ENCODE peak calls at places on chromosomes 2 and 18, in six cellular contexts. B, H, J, G, T and U are unnamed samples.

GRCh38 chr2:568639-568963 is 108.6 kb downstream of the TMEM18 start:
- DNase-seq in B (no peak), H (no peak), J (peak), G (no peak), T (no peak), U (no peak)

GRCh38 chr2:238924496-238925195 is 76.8 kb downstream of the TWIST2 start:
- DNase-seq in B (no peak), H (no peak), J (no peak), G (no peak), T (no peak), U (no peak)

GRCh38 chr2:202378661-202379338 is 2.7 kb downstream of the BMPR2 start:
- DNase-seq in B (no peak), H (no peak), J (no peak), G (no peak), T (no peak), U (no peak)

GRCh38 chr2:45391866-45392265 is 219.2 kb downstream of the SRBD1 start:
- DNase-seq in B (no peak), H (no peak), J (no peak), G (no peak), T (peak), U (peak)

GRCh38 chr18:67217551-67218166 is 298.9 kb downstream of the DSEL start:
- DNase-seq in B (peak), H (peak), J (peak), G (peak), T (peak), U (peak)

GRCh38 chr2:170525566-170525900 is 189.6 kb upstream of the SP5 start:
- DNase-seq in B (peak), H (peak), J (peak), G (peak), T (peak), U (peak)

GRCh38 chr18:62844850-62845643 is 129.7 kb downstream of the PHLPP1 start:
- DNase-seq in B (no peak), H (no peak), J (no peak), G (no peak), T (no peak), U (no peak)

GRCh38 chr2:44972771-44973535 is 31.5 kb downstream of the SIX3 start:
- DNase-seq in B (no peak), H (no peak), J (no peak), G (no peak), T (no peak), U (no peak)

GRCh38 chr2:232336956-232337700 is 41.4 kb upstream of the ALPP start:
- DNase-seq in B (no peak), H (no peak), J (no peak), G (no peak), T (no peak), U (no peak)

GRCh38 chr2:67515538-67515937 is 118.4 kb downstream of the ETAA1 start:
- DNase-seq in B (no peak), H (no peak), J (no peak), G (no peak), T (no peak), U (no peak)

GRCh38 chr2:158339513-158339912 is 117.0 kb downstream of the CCDC148 start:
- DNase-seq in B (no peak), H (no peak), J (no peak), G (no peak), T (no peak), U (no peak)

GRCh38 chr2:26980971-26981370 is 10.5 kb downstream of the MAPRE3 start:
- DNase-seq in B (no peak), H (no peak), J (no peak), G (no peak), T (no peak), U (no peak)

GRCh38 chr2:66303471-66303870 is 131.5 kb upstream of the MEIS1 start:
- DNase-seq in B (no peak), H (no peak), J (no peak), G (no peak), T (no peak), U (no peak)

GRCh38 chr2:202237787-202238233 is 587 bp downstream of the SUMO1 start:
- DNase-seq in B (peak), H (peak), J (no peak), G (no peak), T (peak), U (peak)

GRCh38 chr18:75854174-75854573 is 426.7 kb upstream of the SMIM21 start:
- DNase-seq in B (peak), H (no peak), J (no peak), G (no peak), T (no peak), U (no peak)

GRCh38 chr2:168176402-168176801 is 71.0 kb downstream of the STK39 start:
- DNase-seq in B (no peak), H (no peak), J (no peak), G (no peak), T (no peak), U (no peak)

GRCh38 chr2:168172071-168172470 is 75.3 kb downstream of the STK39 start:
- DNase-seq in B (no peak), H (no peak), J (no peak), G (no peak), T (no peak), U (no peak)

GRCh38 chr2:168171069-168171762 is 76.2 kb downstream of the STK39 start:
- DNase-seq in B (no peak), H (no peak), J (no peak), G (no peak), T (no peak), U (no peak)

GRCh38 chr2:168175469-168175868 is 71.9 kb downstream of the STK39 start:
- DNase-seq in B (no peak), H (no peak), J (no peak), G (no peak), T (no peak), U (no peak)

DNA sequence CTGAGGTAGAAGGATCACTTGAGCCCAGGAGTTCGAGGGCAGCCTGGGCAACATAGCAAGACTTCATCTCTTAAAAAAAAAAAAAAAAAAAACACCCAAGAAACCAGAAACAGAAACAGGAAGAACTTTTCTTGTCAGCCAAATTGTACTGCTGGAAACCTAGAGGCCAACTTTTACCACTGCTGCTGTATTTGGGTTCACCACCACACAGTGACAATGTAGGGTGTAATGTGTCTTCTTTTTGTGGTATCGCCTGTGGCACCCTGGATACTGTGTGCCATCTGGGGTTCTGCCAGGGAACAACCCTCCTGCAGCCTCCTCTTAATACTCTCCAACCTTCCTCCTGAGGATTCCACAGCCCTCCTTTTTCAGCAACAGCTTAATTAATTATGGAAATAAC is 72.6 kb downstream of the STK39 start:
- DNase-seq in B (no peak), H (no peak), J (no peak), G (no peak), T (no peak), U (no peak)
- H3K27ac ChIP-seq in B (no peak), H (no peak), J (no peak), G (no peak), T (no peak), U (no peak)

GRCh38 chr18:55699233-55699765 is 111.3 kb upstream of the TCF4 start:
- DNase-seq in B (no peak), H (no peak), J (no peak), G (no peak), T (no peak), U (no peak)
- TF ChIP-seq CTCF in B (no peak), H (no peak), J (no peak), G (no peak), T (no peak), U (no peak)

GRCh38 chr18:28048612-28049011 is 128.3 kb downstream of the CDH2 start:
- DNase-seq in B (no peak), H (no peak), J (no peak), G (no peak), T (no peak), U (no peak)
- H3K4me3 ChIP-seq in B (no peak), H (no peak), J (no peak), G (no peak), T (no peak), U (no peak)

DNA sequence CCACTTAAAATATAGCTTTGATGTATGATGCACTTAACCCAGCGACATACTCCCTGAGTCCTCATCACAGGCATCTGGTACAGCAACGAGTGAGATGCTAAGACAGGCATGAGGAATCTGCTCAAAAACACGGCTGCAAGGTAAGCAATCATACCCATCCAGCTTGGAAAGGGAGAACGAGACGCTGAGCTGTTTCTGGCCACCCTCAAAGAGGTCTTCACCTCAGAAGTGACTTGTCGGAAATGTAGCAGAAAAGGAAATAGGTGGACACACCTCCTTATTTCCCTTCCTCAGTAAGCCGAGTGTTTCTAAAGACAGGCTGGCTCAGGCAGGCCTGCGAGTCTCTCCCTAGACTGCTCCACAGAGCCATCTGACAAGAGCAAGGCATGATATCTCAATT is 84.4 kb downstream of the UXS1 start:
- DNase-seq in B (no peak), H (no peak), J (no peak), G (no peak), T (no peak), U (no peak)
- H3K27ac ChIP-seq in B (no peak), H (no peak), J (no peak), G (no peak), T (no peak), U (no peak)

GRCh38 chr18:49114556-49114955 is 163.8 kb upstream of the SMAD7 start:
- DNase-seq in B (no peak), H (no peak), J (no peak), G (no peak), T (no peak), U (no peak)
- TF ChIP-seq CTCF in B (no peak), H (no peak), J (no peak), G (no peak), T (no peak), U (no peak)

DNA sequence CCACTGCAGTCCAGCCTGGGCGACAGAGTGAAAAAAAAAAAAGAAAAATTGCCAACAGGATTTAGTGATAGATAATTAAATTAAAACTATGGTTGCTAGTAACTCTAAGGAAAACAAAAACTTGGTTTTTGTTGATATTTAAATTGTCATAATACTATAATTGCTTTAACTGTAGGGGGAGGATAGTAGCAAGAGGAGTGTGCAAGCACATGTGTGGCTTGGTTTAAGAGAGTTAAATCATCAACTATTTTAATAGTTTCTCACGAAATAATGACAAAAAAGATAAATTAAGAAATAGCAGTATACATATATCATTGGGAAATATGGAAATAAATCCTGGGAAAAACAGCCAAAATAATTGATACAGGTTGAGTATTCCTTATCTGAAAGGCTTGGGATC is 27.4 kb upstream of the RAPGEF4 start:
- DNase-seq in B (no peak), H (no peak), J (no peak), G (no peak), T (no peak), U (no peak)
- H3K4me3 ChIP-seq in B (no peak), H (no peak), J (no peak), G (no peak), T (no peak), U (no peak)

GRCh38 chr2:174039551-174040416 is 74.6 kb upstream of the SP3 start:
- DNase-seq in B (peak), H (peak), J (peak), G (peak), T (peak), U (peak)
- H3K27ac ChIP-seq in B (peak), H (peak), J (peak), G (peak), T (peak), U (peak)

DNA sequence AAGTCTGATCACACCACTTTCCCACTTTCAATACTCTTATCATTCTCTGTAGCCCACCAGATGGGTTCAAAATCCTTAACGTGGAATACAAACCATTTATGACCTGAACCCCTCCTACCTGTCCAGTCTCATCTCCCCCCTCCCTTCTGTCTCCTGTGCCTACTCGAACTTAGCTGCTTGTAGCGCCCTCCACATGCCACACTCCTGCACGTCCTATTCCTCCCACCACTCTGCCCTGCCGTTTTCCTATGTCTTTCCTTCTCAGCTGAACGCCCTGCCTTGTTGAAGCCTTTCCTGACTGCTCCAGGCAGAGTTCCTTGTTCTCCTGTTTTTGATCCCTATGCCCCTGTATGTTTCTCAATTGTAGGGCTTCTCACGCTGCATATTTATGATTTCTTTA is 390.1 kb downstream of the HRH4 start:
- DNase-seq in B (no peak), H (no peak), J (no peak), G (no peak), T (no peak), U (no peak)
- TF ChIP-seq CTCF in B (no peak), H (no peak), J (no peak), G (no peak), T (no peak), U (no peak)

DNA sequence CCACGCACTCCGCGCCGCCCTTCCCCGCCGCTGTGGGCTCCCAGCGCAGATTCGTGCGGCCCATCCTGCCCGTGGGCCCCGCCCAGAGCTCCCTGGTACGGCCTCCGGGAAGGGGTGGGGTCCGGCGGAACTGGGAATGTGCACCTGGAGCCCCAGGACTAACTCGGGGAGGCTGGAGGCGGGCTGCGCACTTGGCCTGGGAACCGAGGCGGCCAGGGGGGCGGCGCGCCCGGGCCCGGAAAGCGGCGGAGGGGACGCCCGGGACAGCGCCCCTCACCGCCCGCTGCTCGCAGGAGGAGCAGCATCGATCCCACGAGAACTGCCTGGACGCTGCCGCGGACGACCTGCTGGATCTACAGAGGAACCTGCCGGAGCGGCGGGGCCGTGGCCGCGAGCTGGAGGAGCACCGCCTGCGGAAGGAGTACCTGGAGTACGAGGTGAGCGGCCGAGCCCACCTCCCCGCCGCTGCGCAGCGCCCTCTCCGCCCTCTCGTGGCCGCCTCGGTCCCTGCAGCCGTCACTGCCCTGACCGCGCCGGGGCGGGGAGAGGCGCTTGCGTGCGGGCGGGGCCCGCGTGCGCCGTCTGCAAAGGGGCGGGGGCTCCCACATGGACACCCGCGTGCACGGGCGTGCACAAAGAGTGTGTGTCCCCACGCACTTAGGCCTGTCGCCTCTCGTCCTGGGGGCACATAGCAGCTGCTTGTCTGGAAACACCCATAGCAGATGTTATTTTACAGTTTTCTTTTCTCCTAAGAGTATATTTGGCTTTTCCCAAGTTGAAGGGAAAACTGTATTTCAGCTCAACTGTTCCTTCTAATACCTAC is 25.2 kb downstream of the PSD4 start:
- DNase-seq in B (peak), H (peak), J (peak), G (no peak), T (peak), U (peak)
- H3K4me3 ChIP-seq in B (peak), H (peak), J (peak), G (peak), T (peak), U (peak)

GRCh38 chr2:237221443-237221842 is 135.8 kb downstream of the COPS8 start:
- DNase-seq in B (no peak), H (no peak), J (no peak), G (no peak), T (no peak), U (no peak)

GRCh38 chr2:237223208-237223861 is 137.6 kb downstream of the COPS8 start:
- DNase-seq in B (peak), H (no peak), J (peak), G (no peak), T (peak), U (peak)

GRCh38 chr2:237222178-237222577 is 136.5 kb downstream of the COPS8 start:
- DNase-seq in B (no peak), H (no peak), J (peak), G (no peak), T (peak), U (peak)

GRCh38 chr2:237218756-237219155 is 133.1 kb downstream of the COPS8 start:
- DNase-seq in B (no peak), H (no peak), J (no peak), G (no peak), T (peak), U (peak)

GRCh38 chr2:237222683-237223082 is 137.0 kb downstream of the COPS8 start:
- DNase-seq in B (no peak), H (no peak), J (peak), G (no peak), T (no peak), U (no peak)
- H3K27ac ChIP-seq in B (peak), H (no peak), J (peak), G (peak), T (peak), U (peak)